ENCODE peak calls at places on chromosomes 3 and 15, in ten cellular contexts. B is body of pancreas, E is brain microvascular endothelial cell, C is adrenal gland, S is DND-41, K is prostate gland, U is hepatocyte, P is ascending aorta, F is esophagus muscularis mucosa, N is upper lobe of right lung. T is an unnamed sample.
A peak's percentile ranks its signal among the peaks of the same experiment; 100 is the strongest.

GRCh38 chr15:87793736-87794135 is 462.8 kb downstream of the NTRK3 start:
- DNase-seq in B (no peak), E (no peak), C (no peak), S (no peak), K (no peak), U (no peak), P (no peak), F (no peak), N (no peak), T (no peak)

GRCh38 chr15:75025102-75025501 is 1.7 kb downstream of the PPCDC start:
- DNase-seq in B (no peak), E (no peak), C (no peak), S (no peak), K (no peak), U (no peak), P (no peak), F (no peak), N (no peak), T (no peak)

GRCh38 chr3:143004823-143005222 is 3.5 kb downstream of the U2SURP start:
- DNase-seq in B (no peak), E (no peak), C (no peak), S (no peak), K (no peak), U (no peak), P (no peak), F (no peak), N (no peak), T (no peak)

GRCh38 chr3:184196536-184196935 is 10.5 kb downstream of the ABCF3 start:
- DNase-seq in B (no peak), E (no peak), C (peak; percentile 85), S (no peak), K (no peak), U (no peak), P (no peak), F (no peak), N (no peak), T (no peak)

GRCh38 chr15:81176291-81176893 is 20.3 kb upstream of the IL16 start:
- DNase-seq in B (no peak), E (no peak), C (no peak), S (no peak), K (no peak), U (no peak), P (no peak), F (no peak), N (no peak), T (no peak)

GRCh38 chr3:149215474-149215873 is 6.2 kb downstream of the CP start:
- DNase-seq in B (no peak), E (no peak), C (no peak), S (no peak), K (no peak), U (no peak), P (no peak), F (no peak), N (no peak), T (no peak)

GRCh38 chr3:1532935-1533606 is 440.2 kb downstream of the CNTN6 start:
- DNase-seq in B (no peak), E (no peak), C (no peak), S (no peak), K (no peak), U (no peak), P (no peak), F (no peak), N (no peak), T (no peak)

GRCh38 chr15:47812436-47813109 is 95.3 kb downstream of the SEMA6D start:
- DNase-seq in B (no peak), E (peak; percentile 57), C (no peak), S (no peak), K (no peak), U (peak; percentile 32), P (no peak), F (no peak), N (no peak), T (no peak)

GRCh38 chr3:131538968-131539367 is 36.2 kb upstream of the MRPL3 start:
- DNase-seq in B (no peak), E (no peak), C (no peak), S (no peak), K (no peak), U (no peak), P (no peak), F (no peak), N (no peak), T (no peak)

GRCh38 chr15:42581272-42581730 is 5.9 kb downstream of the STARD9 start:
- DNase-seq in B (peak; percentile 75), E (peak; percentile 63), C (peak; percentile 88), S (peak; percentile 84), K (peak; percentile 83), U (peak; percentile 93), P (peak; percentile 93), F (peak; percentile 95), N (peak; percentile 94), T (peak; percentile 57)

GRCh38 chr3:150414273-150414672 is 6.2 kb downstream of the TSC22D2 start:
- DNase-seq in B (no peak), E (peak; percentile 53), C (no peak), S (no peak), K (no peak), U (peak; percentile 21), P (no peak), F (no peak), N (no peak), T (no peak)

GRCh38 chr15:60091150-60091549 is 87.0 kb downstream of the FOXB1 start:
- DNase-seq in B (no peak), E (peak; percentile 72), C (no peak), S (no peak), K (no peak), U (peak; percentile 67), P (no peak), F (no peak), N (peak; percentile 75), T (no peak)

GRCh38 chr3:65534825-65535224 is 503.9 kb downstream of the MAGI1 start:
- DNase-seq in B (no peak), E (no peak), C (no peak), S (no peak), K (no peak), U (no peak), P (no peak), F (no peak), N (no peak), T (no peak)

GRCh38 chr3:194050782-194051320 is 85.1 kb upstream of the HES1 start:
- DNase-seq in B (no peak), E (no peak), C (no peak), S (no peak), K (no peak), U (no peak), P (no peak), F (no peak), N (no peak), T (no peak)

GRCh38 chr15:32130823-32131222 is 100.5 kb downstream of the CHRNA7 start:
- DNase-seq in B (no peak), E (no peak), C (no peak), S (no peak), K (no peak), U (no peak), P (no peak), F (no peak), N (no peak), T (no peak)

DNA sequence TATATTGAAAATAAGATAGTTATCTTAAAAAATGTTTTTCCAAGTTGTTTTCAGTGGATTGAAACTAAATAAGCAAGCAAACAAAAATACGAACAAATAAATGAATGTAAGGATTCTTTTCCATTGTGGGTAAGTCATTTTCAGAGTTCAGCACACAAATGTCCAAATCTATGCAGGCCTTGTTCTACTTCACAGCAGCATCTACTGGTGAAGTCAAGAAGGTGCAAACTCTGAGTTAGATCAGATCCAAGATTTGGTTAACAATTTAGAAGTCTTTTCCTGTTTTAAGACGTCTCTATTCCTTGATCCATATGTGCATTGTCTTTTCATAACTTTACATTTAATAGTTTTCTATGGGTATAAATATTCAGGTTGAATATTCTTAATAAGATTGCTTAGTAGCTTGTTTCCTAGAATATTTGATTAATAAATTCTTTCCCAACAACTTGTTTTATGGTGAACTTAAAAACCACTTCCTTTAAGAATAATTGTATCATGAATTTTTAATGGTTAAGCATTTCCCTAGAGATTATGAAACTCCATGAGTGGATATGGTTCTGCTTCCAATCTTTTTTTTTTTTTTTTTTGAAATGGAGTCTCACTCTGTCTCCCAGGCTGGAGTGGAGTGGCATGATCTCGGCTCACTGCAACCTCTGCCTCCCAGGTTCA is 10.5 kb downstream of the PTX3 start:
- DNase-seq in B (no peak), E (peak; percentile 44), C (no peak), S (no peak), K (no peak), U (peak; percentile 40), P (no peak), F (no peak), N (no peak), T (no peak)
- TF ChIP-seq CTCF in B (peak; percentile 37), E (peak; percentile 81), C (peak; percentile 39), S (peak; percentile 27), K (no peak), U (peak; percentile 56), P (no peak), F (peak; percentile 50), N (peak; percentile 50), T (no peak)

GRCh38 chr3:156542101-156543042 is 12.5 kb downstream of the SSR3 start:
- DNase-seq in B (no peak), E (no peak), C (no peak), S (no peak), K (no peak), U (no peak), P (no peak), F (no peak), N (no peak), T (no peak)
- H3K36me3 ChIP-seq in B (peaks cover 27% of the 10 kb centered on the region), E (peaks cover 74% of the 10 kb centered on the region), C (peaks cover 7% of the 10 kb centered on the region), S (peaks cover 72% of the 10 kb centered on the region), K (peaks cover 9% of the 10 kb centered on the region), U (no peaks in the 10 kb centered on the region), P (peaks cover 4% of the 10 kb centered on the region), F (peaks cover 23% of the 10 kb centered on the region), N (peaks cover 70% of the 10 kb centered on the region), T (peaks cover 9% of the 10 kb centered on the region)

GRCh38 chr3:178443634-178444033 is 92.6 kb upstream of the KCNMB2 start:
- DNase-seq in B (no peak), E (no peak), C (no peak), S (no peak), K (no peak), U (no peak), P (no peak), F (no peak), N (no peak), T (no peak)
- TF ChIP-seq CTCF in B (peak; percentile 15), E (no peak), C (no peak), S (no peak), K (no peak), U (no peak), P (no peak), F (no peak), N (no peak), T (no peak)

GRCh38 chr3:109563149-109563548 is 225.8 kb upstream of the DPPA4 start:
- DNase-seq in B (no peak), E (no peak), C (no peak), S (peak; percentile 74), K (no peak), U (no peak), P (no peak), F (no peak), N (no peak), T (no peak)

GRCh38 chr3:109553573-109554371 is 216.4 kb upstream of the DPPA4 start:
- DNase-seq in B (no peak), E (peak; percentile 19), C (no peak), S (no peak), K (no peak), U (no peak), P (no peak), F (no peak), N (no peak), T (no peak)

DNA sequence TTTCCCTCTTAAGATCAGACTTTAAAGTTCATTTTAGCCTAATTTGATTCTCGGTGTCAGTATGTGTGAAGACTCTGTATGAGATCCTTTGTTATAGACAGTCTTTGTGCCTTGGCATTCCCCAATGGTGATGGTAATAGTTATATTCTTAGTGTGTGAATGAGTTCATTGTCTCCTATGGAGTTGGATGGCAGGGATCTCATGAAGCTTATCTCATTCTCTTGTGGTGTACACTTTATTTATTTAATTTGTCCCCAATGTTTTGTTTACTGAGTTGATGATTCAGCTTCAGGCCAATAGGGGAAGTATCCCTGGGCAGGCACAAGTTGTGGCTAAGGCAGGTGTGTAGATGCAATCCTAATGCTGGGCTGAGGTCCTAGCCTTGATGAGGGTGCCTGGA is 222.0 kb upstream of the DPPA4 start:
- DNase-seq in B (no peak), E (no peak), C (no peak), S (no peak), K (no peak), U (no peak), P (no peak), F (no peak), N (no peak), T (no peak)
- H3K36me3 ChIP-seq in B (no peaks in the 10 kb centered on the region), E (no peaks in the 10 kb centered on the region), C (no peaks in the 10 kb centered on the region), S (no peaks in the 10 kb centered on the region), K (no peaks in the 10 kb centered on the region), U (no peaks in the 10 kb centered on the region), P (no peaks in the 10 kb centered on the region), F (no peaks in the 10 kb centered on the region), N (no peaks in the 10 kb centered on the region), T (no peaks in the 10 kb centered on the region)